ENCODE peak calls at places on chromosome 3, in nine cellular contexts. K is NCI-H2171 treated with DMSO at 0.1 percent for 48 hours, C is M059J, B is cardiac muscle cell, W is iPS-NIHi11, E is GM04504, F is Calu3, D is activated T-cell treated with anti-CD3 and anti-CD28 coated beads for 24 hours, O is COLO829. Z is an unnamed sample.

GRCh38 chr3:129618901-129619671 is 12.6 kb upstream of the PLXND1 start:
- DNase-seq in K (no peak), O (no peak), F (no peak), D (no peak), C (no peak), E (no peak), W (no peak), B (no peak), Z (no peak)

GRCh38 chr3:8301977-8302589 is 199.5 kb upstream of the LMCD1 start:
- DNase-seq in E (peak), C (peak), O (peak), B (peak), D (no peak), K (peak), W (peak), F (peak), Z (no peak)

GRCh38 chr3:185737740-185738680 is 86.8 kb downstream of the IGF2BP2 start:
- DNase-seq in E (no peak), D (no peak), B (no peak), F (no peak), W (no peak), O (no peak), C (no peak), K (no peak), Z (no peak)

GRCh38 chr3:160450846-160451245 is 1.3 kb upstream of the TRIM59 start:
- DNase-seq in O (no peak), F (no peak), E (peak), C (peak), D (no peak), B (no peak), K (no peak), W (no peak), Z (peak)

GRCh38 chr3:120688121-120688520 is 6.1 kb upstream of the HGD start:
- DNase-seq in K (no peak), W (no peak), O (no peak), B (no peak), E (peak), D (no peak), C (peak), F (no peak), Z (peak)

GRCh38 chr3:11650391-11650790 is 6.7 kb upstream of the VGLL4 start:
- DNase-seq in K (no peak), W (no peak), D (no peak), O (no peak), C (no peak), F (no peak), B (no peak), E (no peak), Z (no peak)

GRCh38 chr3:114558271-114558670 is 264.4 kb downstream of the TIGIT start:
- DNase-seq in C (peak), B (no peak), W (no peak), E (no peak), F (no peak), O (peak), D (no peak), K (no peak), Z (no peak)

GRCh38 chr3:172659246-172660002 is 51.4 kb downstream of the NCEH1 start:
- DNase-seq in O (no peak), F (peak), B (no peak), W (no peak), C (peak), E (peak), K (no peak), D (no peak), Z (no peak)

GRCh38 chr3:18812316-18812715 is 336.0 kb upstream of the KCNH8 start:
- DNase-seq in E (no peak), D (no peak), F (peak), K (no peak), W (no peak), B (no peak), O (peak), C (peak), Z (no peak)

GRCh38 chr3:132464066-132464465 is 46.8 kb downstream of the DNAJC13 start:
- DNase-seq in D (no peak), B (no peak), W (no peak), C (peak), E (no peak), O (peak), F (no peak), K (no peak), Z (no peak)

GRCh38 chr3:177134166-177134565 is 63.1 kb downstream of the TBL1XR1 start:
- DNase-seq in C (peak), O (no peak), D (no peak), F (no peak), K (no peak), B (no peak), E (no peak), W (no peak), Z (no peak)

GRCh38 chr3:73037369-73037699 is 24.1 kb upstream of the EBLN2 start:
- DNase-seq in D (no peak), W (peak), B (no peak), K (no peak), E (no peak), O (peak), C (peak), F (no peak), Z (no peak)

GRCh38 chr3:134370611-134371451 is 3.4 kb downstream of the AMOTL2 start:
- DNase-seq in F (no peak), K (peak), E (peak), O (no peak), C (no peak), W (no peak), D (no peak), B (no peak), Z (no peak)

GRCh38 chr3:23170306-23170705 is 32.8 kb upstream of the UBE2E2 start:
- DNase-seq in C (peak), E (no peak), O (no peak), W (no peak), B (no peak), F (no peak), K (no peak), D (no peak), Z (no peak)

GRCh38 chr3:150286390-150287147 is 121.5 kb upstream of the TSC22D2 start:
- DNase-seq in W (peak), K (peak), D (no peak), E (no peak), B (peak), C (peak), O (peak), F (peak), Z (no peak)

Z was measured in GM04503.